ENCODE peak calls at places on chromosomes 2 and 18, in four cellular contexts. W, L, O and S are unnamed samples.

GRCh38 chr2:120778244-120778643 is 42.6 kb downstream of the GLI2 start:
- DNase-seq in L (no peak), O (no peak), W (no peak), S (no peak)

GRCh38 chr2:9346885-9347284 is 76.4 kb downstream of the ITGB1BP1 start:
- DNase-seq in W (no peak), O (no peak), L (no peak), S (no peak)

GRCh38 chr2:218727502-218728165 is 17.0 kb downstream of the TTLL4 start:
- DNase-seq in L (no peak), O (no peak), W (peak), S (no peak)

GRCh38 chr2:194002699-194003368 is 1654.2 kb upstream of the SLC39A10 start:
- DNase-seq in O (no peak), L (no peak), W (no peak), S (no peak)

GRCh38 chr2:44087037-44087713 is 81.5 kb upstream of the PPM1B start:
- DNase-seq in L (peak), W (peak), O (peak), S (peak)

GRCh38 chr2:149315461-149315860 is 14.9 kb upstream of the LYPD6 start:
- DNase-seq in W (no peak), O (peak), L (no peak), S (no peak)

GRCh38 chr18:50947899-50948298 is 19.9 kb upstream of the ELAC1 start:
- DNase-seq in L (no peak), W (no peak), O (no peak), S (no peak)

GRCh38 chr2:197306691-197307030 is 3.9 kb downstream of the ANKRD44 start:
- DNase-seq in L (no peak), O (no peak), W (no peak), S (peak)

GRCh38 chr2:2788076-2788475 is 457.0 kb upstream of the MYT1L start:
- DNase-seq in L (no peak), W (no peak), O (peak), S (no peak)

GRCh38 chr18:24181806-24182205 is 42.9 kb downstream of the CABYR start:
- DNase-seq in O (no peak), L (no peak), W (no peak), S (no peak)

GRCh38 chr2:54042908-54043620 is 72.3 kb upstream of the PSME4 start:
- DNase-seq in L (no peak), W (no peak), O (no peak), S (peak)

GRCh38 chr2:63764630-63765029 is 77.1 kb upstream of the UGP2 start:
- DNase-seq in O (no peak), W (no peak), L (no peak), S (no peak)

GRCh38 chr2:29700560-29700959 is 220.8 kb downstream of the ALK start:
- DNase-seq in L (no peak), O (no peak), W (no peak), S (no peak)

GRCh38 chr2:199987586-199987985 is 32.2 kb downstream of the MAIP1 start:
- DNase-seq in W (no peak), O (peak), L (no peak), S (peak)

GRCh38 chr2:191349990-191350389 is 104.8 kb downstream of the MYO1B start:
- DNase-seq in W (no peak), O (no peak), L (no peak), S (no peak)

GRCh38 chr2:233209117-233209977 is 42.1 kb upstream of the ATG16L1 start:
- DNase-seq in L (no peak), O (no peak), W (peak), S (no peak)